ENCODE peak calls at places on chromosomes 11 and 22, in five cellular contexts. One of them, this sample, is unnamed.

GRCh38 chr11:111366560-111367410 is 12.3 kb downstream of the POU2AF1 start:
- DNase-seq in upper lobe of right lung: no peak
- DNase-seq in heart right ventricle: no peak
- DNase-seq in ascending aorta: no peak
- DNase-seq in tibial nerve: no peak
- DNase-seq in this sample: no peak

GRCh38 chr11:57160665-57161064 is 21.1 kb upstream of the LRRC55 start:
- DNase-seq in upper lobe of right lung: no peak
- DNase-seq in heart right ventricle: no peak
- DNase-seq in ascending aorta: no peak
- DNase-seq in tibial nerve: no peak
- DNase-seq in this sample: no peak

GRCh38 chr11:46679252-46680163 is 20.9 kb downstream of the ARHGAP1 start:
- DNase-seq in ascending aorta: no peak
- DNase-seq in tibial nerve: no peak
- DNase-seq in heart right ventricle: no peak
- DNase-seq in upper lobe of right lung: peak; percentile 55
- DNase-seq in this sample: no peak

GRCh38 chr22:42190274-42190673 is 59.7 kb upstream of the CYP2D6 start:
- DNase-seq in upper lobe of right lung: no peak
- DNase-seq in heart right ventricle: no peak
- DNase-seq in tibial nerve: no peak
- DNase-seq in ascending aorta: no peak
- DNase-seq in this sample: no peak

GRCh38 chr11:44861829-44862545 is 88.7 kb downstream of the TP53I11 start:
- DNase-seq in upper lobe of right lung: peak; percentile 75
- DNase-seq in tibial nerve: peak; percentile 24
- DNase-seq in heart right ventricle: peak; percentile 72
- DNase-seq in ascending aorta: peak; percentile 77
- DNase-seq in this sample: no peak

GRCh38 chr22:45310331-45311032 is 748 bp downstream of the FAM118A start:
- DNase-seq in tibial nerve: no peak
- DNase-seq in ascending aorta: no peak
- DNase-seq in heart right ventricle: peak; percentile 29
- DNase-seq in upper lobe of right lung: no peak
- DNase-seq in this sample: no peak

GRCh38 chr22:33591946-33592345 is 328.3 kb downstream of the LARGE1 start:
- DNase-seq in upper lobe of right lung: no peak
- DNase-seq in tibial nerve: no peak
- DNase-seq in heart right ventricle: no peak
- DNase-seq in ascending aorta: no peak
- DNase-seq in this sample: no peak

GRCh38 chr11:35305670-35306382 is 113.5 kb downstream of the SLC1A2 start:
- DNase-seq in heart right ventricle: no peak
- DNase-seq in upper lobe of right lung: no peak
- DNase-seq in ascending aorta: no peak
- DNase-seq in tibial nerve: no peak
- DNase-seq in this sample: peak; percentile 16

GRCh38 chr11:104964247-104964646 is 4.1 kb downstream of the CASP4 start:
- DNase-seq in upper lobe of right lung: no peak
- DNase-seq in tibial nerve: no peak
- DNase-seq in ascending aorta: no peak
- DNase-seq in heart right ventricle: no peak
- DNase-seq in this sample: no peak

GRCh38 chr11:16403851-16404250 is 47.5 kb upstream of the SOX6 start:
- DNase-seq in heart right ventricle: no peak
- DNase-seq in tibial nerve: no peak
- DNase-seq in ascending aorta: no peak
- DNase-seq in upper lobe of right lung: no peak
- DNase-seq in this sample: no peak

GRCh38 chr11:11284481-11284880 is 68.6 kb downstream of the CSNK2A3 start:
- DNase-seq in upper lobe of right lung: no peak
- DNase-seq in heart right ventricle: no peak
- DNase-seq in ascending aorta: no peak
- DNase-seq in tibial nerve: no peak
- DNase-seq in this sample: no peak

GRCh38 chr11:114284021-114284420 is 12.2 kb upstream of the NNMT start:
- DNase-seq in upper lobe of right lung: no peak
- DNase-seq in ascending aorta: no peak
- DNase-seq in heart right ventricle: no peak
- DNase-seq in tibial nerve: no peak
- DNase-seq in this sample: no peak

GRCh38 chr11:66749091-66749490 is 20.1 kb upstream of the SPTBN2 start:
- DNase-seq in upper lobe of right lung: no peak
- DNase-seq in heart right ventricle: no peak
- DNase-seq in tibial nerve: no peak
- DNase-seq in ascending aorta: no peak
- DNase-seq in this sample: peak; percentile 94

GRCh38 chr11:120945042-120945441 is 78.9 kb upstream of the TBCEL start:
- DNase-seq in ascending aorta: no peak
- DNase-seq in upper lobe of right lung: peak; percentile 3
- DNase-seq in tibial nerve: no peak
- DNase-seq in heart right ventricle: no peak
- DNase-seq in this sample: no peak
- TF ChIP-seq CTCF in ascending aorta: no peak
- TF ChIP-seq CTCF in upper lobe of right lung: no peak
- TF ChIP-seq CTCF in tibial nerve: no peak
- TF ChIP-seq CTCF in heart right ventricle: no peak
- TF ChIP-seq CTCF in this sample: no peak

DNA sequence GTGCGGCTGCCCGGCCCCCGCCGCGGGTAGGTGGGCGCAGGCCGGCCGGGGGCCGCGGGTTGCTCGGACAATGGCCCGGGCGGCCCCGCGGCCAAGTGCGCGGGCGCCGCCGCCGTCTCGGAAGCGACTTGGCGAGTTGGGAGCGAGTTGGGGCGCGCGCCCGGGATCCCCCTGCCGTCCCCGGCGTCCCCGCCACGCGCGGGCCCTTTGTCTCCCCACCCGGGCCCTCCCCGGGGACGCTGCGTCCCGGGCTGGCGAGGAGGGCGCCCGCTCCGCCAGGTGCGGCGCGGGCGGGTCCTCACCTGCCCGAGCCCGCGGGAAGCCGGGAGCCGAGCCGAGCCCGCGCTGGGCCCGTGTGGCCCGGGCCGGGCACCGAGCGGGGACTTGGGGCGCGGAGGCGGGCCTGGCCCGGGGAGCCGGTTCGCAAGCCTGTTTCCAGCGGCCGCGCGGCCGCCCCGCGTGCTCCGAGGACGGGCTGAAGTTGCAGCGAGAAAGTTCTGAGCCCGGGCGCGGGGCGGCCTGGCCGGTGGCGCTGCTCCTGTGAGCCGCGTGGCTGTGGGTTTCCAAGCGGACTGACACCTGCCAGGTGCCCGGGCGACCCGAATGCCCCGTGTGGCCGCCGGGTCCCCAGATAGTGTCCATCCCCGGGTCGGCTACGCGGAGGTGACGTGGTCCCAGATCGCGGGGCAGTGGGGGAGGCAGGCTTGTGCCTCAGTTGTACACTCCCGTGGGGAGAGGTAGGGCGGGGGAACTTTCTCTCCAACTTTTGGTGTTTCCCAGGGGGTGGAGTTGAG is 586 bp downstream of the LRP5 start:
- DNase-seq in ascending aorta: no peak
- DNase-seq in tibial nerve: no peak
- DNase-seq in heart right ventricle: no peak
- DNase-seq in upper lobe of right lung: peak; percentile 71
- DNase-seq in this sample: no peak
- H3K27ac ChIP-seq in ascending aorta: peak overlapping the region; percentile 81
- H3K27ac ChIP-seq in tibial nerve: no peak overlapping the region
- H3K27ac ChIP-seq in heart right ventricle: peak overlapping the region; percentile 84
- H3K27ac ChIP-seq in upper lobe of right lung: peak overlapping the region; percentile 78
- H3K27ac ChIP-seq in this sample: peak overlapping the region; percentile 79

GRCh38 chr11:326592-326841 is 5.9 kb upstream of the IFITM3 start:
- DNase-seq in upper lobe of right lung: no peak
- DNase-seq in heart right ventricle: no peak
- DNase-seq in ascending aorta: no peak
- DNase-seq in tibial nerve: no peak
- DNase-seq in this sample: no peak

GRCh38 chr11:327581-327923 is 6.9 kb upstream of the IFITM3 start:
- DNase-seq in upper lobe of right lung: no peak
- DNase-seq in tibial nerve: no peak
- DNase-seq in ascending aorta: no peak
- DNase-seq in heart right ventricle: no peak
- DNase-seq in this sample: no peak

GRCh38 chr11:328012-328411 is 7.4 kb upstream of the IFITM3 start:
- DNase-seq in tibial nerve: no peak
- DNase-seq in ascending aorta: no peak
- DNase-seq in heart right ventricle: no peak
- DNase-seq in upper lobe of right lung: peak; percentile 50
- DNase-seq in this sample: no peak

GRCh38 chr11:325796-326591 is 5.3 kb upstream of the IFITM3 start:
- DNase-seq in tibial nerve: peak; percentile 13
- DNase-seq in heart right ventricle: peak; percentile 38
- DNase-seq in upper lobe of right lung: peak; percentile 60
- DNase-seq in ascending aorta: no peak
- DNase-seq in this sample: no peak

GRCh38 chr11:326842-327580 is 6.4 kb upstream of the IFITM3 start:
- DNase-seq in ascending aorta: peak; percentile 65
- DNase-seq in heart right ventricle: peak; percentile 93
- DNase-seq in tibial nerve: peak; percentile 81
- DNase-seq in upper lobe of right lung: peak; percentile 83
- DNase-seq in this sample: peak; percentile 34
- H3K4me3 ChIP-seq in ascending aorta: no peak overlapping the region
- H3K4me3 ChIP-seq in heart right ventricle: no peak overlapping the region
- H3K4me3 ChIP-seq in tibial nerve: peak overlapping the region; percentile 23
- H3K4me3 ChIP-seq in upper lobe of right lung: peak overlapping the region; percentile 15
- H3K4me3 ChIP-seq in this sample: no peak overlapping the region

GRCh38 chr11:70944636-70945035 is 307.7 kb downstream of the SHANK2 start:
- DNase-seq in ascending aorta: no peak
- DNase-seq in heart right ventricle: no peak
- DNase-seq in upper lobe of right lung: no peak
- DNase-seq in tibial nerve: no peak
- DNase-seq in this sample: no peak
- TF ChIP-seq CTCF in ascending aorta: no peak
- TF ChIP-seq CTCF in heart right ventricle: no peak
- TF ChIP-seq CTCF in upper lobe of right lung: no peak
- TF ChIP-seq CTCF in tibial nerve: no peak
- TF ChIP-seq CTCF in this sample: no peak

GRCh38 chr11:118998388-118998717 is 415 bp downstream of the CENATAC start:
- DNase-seq in ascending aorta: no peak
- DNase-seq in heart right ventricle: peak; percentile 13
- DNase-seq in tibial nerve: no peak
- DNase-seq in upper lobe of right lung: no peak
- DNase-seq in this sample: no peak

GRCh38 chr11:118998822-118999221 is 884 bp downstream of the CENATAC start:
- DNase-seq in upper lobe of right lung: no peak
- DNase-seq in heart right ventricle: no peak
- DNase-seq in ascending aorta: no peak
- DNase-seq in tibial nerve: no peak
- DNase-seq in this sample: no peak

GRCh38 chr11:119000906-119001305 is 3.0 kb downstream of the CENATAC start:
- DNase-seq in upper lobe of right lung: no peak
- DNase-seq in tibial nerve: no peak
- DNase-seq in heart right ventricle: no peak
- DNase-seq in ascending aorta: no peak
- DNase-seq in this sample: no peak

GRCh38 chr11:118997627-118998387 is at the start of gene CENATAC:
- DNase-seq in tibial nerve: peak; percentile 88
- DNase-seq in upper lobe of right lung: peak; percentile 99
- DNase-seq in ascending aorta: peak; percentile 81
- DNase-seq in heart right ventricle: peak; percentile 96
- DNase-seq in this sample: peak; percentile 89

GRCh38 chr11:118996926-118997626 is 862 bp upstream of the CENATAC start:
- DNase-seq in upper lobe of right lung: no peak
- DNase-seq in heart right ventricle: no peak
- DNase-seq in tibial nerve: no peak
- DNase-seq in ascending aorta: no peak
- DNase-seq in this sample: no peak
- H3K27ac ChIP-seq in upper lobe of right lung: peak overlapping the region; percentile 90
- H3K27ac ChIP-seq in heart right ventricle: peak overlapping the region; percentile 80
- H3K27ac ChIP-seq in tibial nerve: no peak overlapping the region
- H3K27ac ChIP-seq in ascending aorta: peak overlapping the region; percentile 93
- H3K27ac ChIP-seq in this sample: peak overlapping the region; percentile 68

GRCh38 chr11:28104425-28104824 is 3.5 kb downstream of the KIF18A start:
- DNase-seq in tibial nerve: no peak
- DNase-seq in upper lobe of right lung: no peak
- DNase-seq in heart right ventricle: no peak
- DNase-seq in ascending aorta: no peak
- DNase-seq in this sample: no peak
- H3K4me3 ChIP-seq in tibial nerve: no peak overlapping the region
- H3K4me3 ChIP-seq in upper lobe of right lung: no peak overlapping the region
- H3K4me3 ChIP-seq in heart right ventricle: no peak overlapping the region
- H3K4me3 ChIP-seq in ascending aorta: no peak overlapping the region
- H3K4me3 ChIP-seq in this sample: no peak overlapping the region

GRCh38 chr11:68381716-68382115 is 69.3 kb downstream of the LRP5 start:
- DNase-seq in tibial nerve: no peak
- DNase-seq in heart right ventricle: no peak
- DNase-seq in upper lobe of right lung: no peak
- DNase-seq in ascending aorta: no peak
- DNase-seq in this sample: no peak

GRCh38 chr11:68379216-68379615 is 66.8 kb downstream of the LRP5 start:
- DNase-seq in heart right ventricle: no peak
- DNase-seq in tibial nerve: no peak
- DNase-seq in upper lobe of right lung: no peak
- DNase-seq in ascending aorta: no peak
- DNase-seq in this sample: no peak

GRCh38 chr11:68382358-68382998 is 70.1 kb downstream of the LRP5 start:
- DNase-seq in heart right ventricle: no peak
- DNase-seq in upper lobe of right lung: no peak
- DNase-seq in ascending aorta: no peak
- DNase-seq in tibial nerve: no peak
- DNase-seq in this sample: no peak

GRCh38 chr11:68383976-68384501 is 71.6 kb downstream of the LRP5 start:
- DNase-seq in heart right ventricle: peak; percentile 75
- DNase-seq in upper lobe of right lung: no peak
- DNase-seq in ascending aorta: peak; percentile 28
- DNase-seq in tibial nerve: peak; percentile 62
- DNase-seq in this sample: peak; percentile 47

GRCh38 chr11:68380786-68381622 is 68.6 kb downstream of the LRP5 start:
- DNase-seq in upper lobe of right lung: no peak
- DNase-seq in ascending aorta: no peak
- DNase-seq in heart right ventricle: peak; percentile 50
- DNase-seq in tibial nerve: no peak
- DNase-seq in this sample: no peak
- TF ChIP-seq CTCF in upper lobe of right lung: no peak
- TF ChIP-seq CTCF in ascending aorta: no peak
- TF ChIP-seq CTCF in heart right ventricle: peak; percentile 29
- TF ChIP-seq CTCF in tibial nerve: no peak
- TF ChIP-seq CTCF in this sample: no peak